ENCODE peak calls at places on chromosomes 7 and 10, in seven cellular contexts. One of them, this sample, is unnamed.

GRCh38 chr10:71795248-71795647 is 21.9 kb upstream of the VSIR start:
- DNase-seq in H1: peak; percentile 72
- DNase-seq in tibial nerve: no peak
- DNase-seq in HCT116: no peak
- DNase-seq in vagina: no peak
- DNase-seq in heart left ventricle: no peak
- DNase-seq in A549: no peak
- DNase-seq in this sample: no peak

GRCh38 chr10:86688398-86688921 is 20.1 kb downstream of the LDB3 start:
- DNase-seq in H1: peak; percentile 68
- DNase-seq in tibial nerve: peak; percentile 54
- DNase-seq in HCT116: peak; percentile 54
- DNase-seq in vagina: no peak
- DNase-seq in heart left ventricle: peak; percentile 52
- DNase-seq in A549: peak; percentile 63
- DNase-seq in this sample: peak; percentile 57

GRCh38 chr7:51111256-51111655 is 205.4 kb downstream of the COBL start:
- DNase-seq in H1: no peak
- DNase-seq in tibial nerve: no peak
- DNase-seq in HCT116: no peak
- DNase-seq in vagina: no peak
- DNase-seq in heart left ventricle: no peak
- DNase-seq in A549: no peak
- DNase-seq in this sample: no peak

GRCh38 chr7:138299046-138299445 is 161.0 kb upstream of the TRIM24 start:
- DNase-seq in H1: no peak
- DNase-seq in tibial nerve: no peak
- DNase-seq in HCT116: no peak
- DNase-seq in vagina: no peak
- DNase-seq in heart left ventricle: no peak
- DNase-seq in A549: no peak
- DNase-seq in this sample: no peak

GRCh38 chr10:22674215-22674930 is 40.0 kb downstream of the PIP4K2A start:
- DNase-seq in H1: no peak
- DNase-seq in tibial nerve: no peak
- DNase-seq in HCT116: no peak
- DNase-seq in vagina: no peak
- DNase-seq in heart left ventricle: no peak
- DNase-seq in A549: no peak
- DNase-seq in this sample: no peak

GRCh38 chr7:33853361-33854062 is 51.8 kb upstream of the BMPER start:
- DNase-seq in H1: no peak
- DNase-seq in tibial nerve: no peak
- DNase-seq in HCT116: no peak
- DNase-seq in vagina: no peak
- DNase-seq in heart left ventricle: no peak
- DNase-seq in A549: no peak
- DNase-seq in this sample: no peak

GRCh38 chr7:41943098-41943577 is 240.2 kb upstream of the INHBA start:
- DNase-seq in H1: peak; percentile 97
- DNase-seq in tibial nerve: peak; percentile 92
- DNase-seq in HCT116: peak; percentile 21
- DNase-seq in vagina: no peak
- DNase-seq in heart left ventricle: peak; percentile 78
- DNase-seq in A549: peak; percentile 50
- DNase-seq in this sample: peak; percentile 85

GRCh38 chr10:680146-680545 is 9.3 kb downstream of the DIP2C start:
- DNase-seq in H1: no peak
- DNase-seq in tibial nerve: no peak
- DNase-seq in HCT116: no peak
- DNase-seq in vagina: no peak
- DNase-seq in heart left ventricle: peak; percentile 49
- DNase-seq in A549: no peak
- DNase-seq in this sample: no peak

GRCh38 chr10:79056736-79057391 is 11.9 kb upstream of the ZMIZ1 start:
- DNase-seq in H1: no peak
- DNase-seq in tibial nerve: no peak
- DNase-seq in HCT116: no peak
- DNase-seq in vagina: no peak
- DNase-seq in heart left ventricle: no peak
- DNase-seq in A549: no peak
- DNase-seq in this sample: peak; percentile 7

GRCh38 chr7:50268223-50268622 is 36.3 kb upstream of the IKZF1 start:
- DNase-seq in H1: no peak
- DNase-seq in tibial nerve: no peak
- DNase-seq in HCT116: no peak
- DNase-seq in vagina: no peak
- DNase-seq in heart left ventricle: no peak
- DNase-seq in A549: no peak
- DNase-seq in this sample: no peak

GRCh38 chr10:93751832-93752231 is 5.9 kb upstream of the LGI1 start:
- DNase-seq in H1: no peak
- DNase-seq in tibial nerve: no peak
- DNase-seq in HCT116: peak; percentile 34
- DNase-seq in vagina: no peak
- DNase-seq in heart left ventricle: no peak
- DNase-seq in A549: peak; percentile 61
- DNase-seq in this sample: no peak

GRCh38 chr7:70751895-70752294 is 380.0 kb upstream of the GALNT17 start:
- DNase-seq in H1: peak; percentile 41
- DNase-seq in tibial nerve: no peak
- DNase-seq in HCT116: no peak
- DNase-seq in vagina: no peak
- DNase-seq in heart left ventricle: no peak
- DNase-seq in A549: no peak
- DNase-seq in this sample: no peak

GRCh38 chr10:13669182-13669860 is 82.6 kb downstream of the PRPF18 start:
- DNase-seq in H1: no peak
- DNase-seq in tibial nerve: no peak
- DNase-seq in HCT116: no peak
- DNase-seq in vagina: no peak
- DNase-seq in heart left ventricle: no peak
- DNase-seq in A549: no peak
- DNase-seq in this sample: no peak

GRCh38 chr7:128827971-128828711 is 2.1 kb upstream of the FLNC start:
- DNase-seq in H1: no peak
- DNase-seq in tibial nerve: no peak
- DNase-seq in HCT116: peak; percentile 34
- DNase-seq in vagina: no peak
- DNase-seq in heart left ventricle: peak; percentile 82
- DNase-seq in A549: no peak
- DNase-seq in this sample: peak; percentile 74

GRCh38 chr7:4067874-4068273 is 614.2 kb upstream of the FOXK1 start:
- DNase-seq in H1: peak; percentile 14
- DNase-seq in tibial nerve: no peak
- DNase-seq in HCT116: no peak
- DNase-seq in vagina: peak; percentile 64
- DNase-seq in heart left ventricle: no peak
- DNase-seq in A549: no peak
- DNase-seq in this sample: no peak
- H3K9me3 ChIP-seq in H1: no peaks in the 10 kb centered on the region
- H3K9me3 ChIP-seq in tibial nerve: no peaks in the 10 kb centered on the region
- H3K9me3 ChIP-seq in HCT116: no peaks in the 10 kb centered on the region
- H3K9me3 ChIP-seq in vagina: no peaks in the 10 kb centered on the region
- H3K9me3 ChIP-seq in heart left ventricle: no peaks in the 10 kb centered on the region
- H3K9me3 ChIP-seq in A549: no peaks in the 10 kb centered on the region
- H3K9me3 ChIP-seq in this sample: no peaks in the 10 kb centered on the region

GRCh38 chr7:140810830-140811556 is 113.7 kb downstream of the BRAF start:
- DNase-seq in H1: peak; percentile 73
- DNase-seq in tibial nerve: peak; percentile 88
- DNase-seq in HCT116: peak; percentile 53
- DNase-seq in vagina: no peak
- DNase-seq in heart left ventricle: peak; percentile 56
- DNase-seq in A549: peak; percentile 52
- DNase-seq in this sample: peak; percentile 63

GRCh38 chr7:140810385-140810784 is 113.9 kb downstream of the NDUFB2 start:
- DNase-seq in H1: no peak
- DNase-seq in tibial nerve: no peak
- DNase-seq in HCT116: no peak
- DNase-seq in vagina: no peak
- DNase-seq in heart left ventricle: no peak
- DNase-seq in A549: no peak
- DNase-seq in this sample: no peak
- TF ChIP-seq POLR2A in H1: no peak
- TF ChIP-seq POLR2A in tibial nerve: no peak
- TF ChIP-seq POLR2A in HCT116: no peak
- TF ChIP-seq POLR2A in vagina: no peak
- TF ChIP-seq POLR2A in heart left ventricle: no peak
- TF ChIP-seq POLR2A in A549: no peak
- TF ChIP-seq POLR2A in this sample: no peak

DNA sequence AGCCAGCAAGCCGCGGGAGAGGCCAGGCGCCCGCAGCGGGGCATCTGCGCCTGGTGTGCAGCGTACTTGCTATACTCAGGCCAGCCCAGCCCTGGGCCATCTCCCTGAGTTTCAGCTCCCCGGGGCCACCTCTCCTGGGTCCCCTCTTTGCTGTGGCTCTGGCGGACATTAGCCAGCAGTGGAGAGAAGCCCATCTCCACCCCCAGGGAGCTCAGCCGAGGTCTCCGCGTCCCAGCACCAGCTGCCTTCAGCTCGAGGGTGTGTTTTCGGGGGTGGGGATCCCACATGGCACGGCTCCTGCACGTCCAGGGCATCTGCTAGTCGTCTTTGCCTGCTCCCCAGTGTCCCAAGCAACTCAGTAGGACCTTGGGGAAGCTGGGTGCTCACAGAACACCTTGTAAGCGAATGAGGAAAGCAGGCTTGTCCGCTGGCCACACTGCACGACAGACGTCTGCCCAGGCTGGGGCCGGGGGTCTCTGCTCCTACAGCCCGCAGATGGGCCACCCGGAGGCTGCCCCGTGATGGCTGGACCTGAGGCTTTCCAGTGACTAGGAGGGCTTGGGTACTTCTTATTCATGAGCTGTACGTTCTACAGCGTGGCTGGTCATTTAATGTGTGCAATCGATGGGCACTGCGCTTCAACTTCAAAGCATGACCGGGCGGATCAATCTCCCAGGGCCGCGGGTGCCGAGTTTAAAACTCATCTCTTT is 455.6 kb downstream of the DNAJB6 start:
- DNase-seq in H1: no peak
- DNase-seq in tibial nerve: no peak
- DNase-seq in HCT116: no peak
- DNase-seq in vagina: no peak
- DNase-seq in heart left ventricle: no peak
- DNase-seq in A549: no peak
- DNase-seq in this sample: no peak
- H3K9me3 ChIP-seq in H1: no peaks in the 10 kb centered on the region
- H3K9me3 ChIP-seq in tibial nerve: no peaks in the 10 kb centered on the region
- H3K9me3 ChIP-seq in HCT116: no peaks in the 10 kb centered on the region
- H3K9me3 ChIP-seq in vagina: no peaks in the 10 kb centered on the region
- H3K9me3 ChIP-seq in heart left ventricle: no peaks in the 10 kb centered on the region
- H3K9me3 ChIP-seq in A549: no peaks in the 10 kb centered on the region
- H3K9me3 ChIP-seq in this sample: no peaks in the 10 kb centered on the region

GRCh38 chr7:149028346-149029109 is at the start of gene PDIA4:
- DNase-seq in H1: peak; percentile 99
- DNase-seq in tibial nerve: peak; percentile 96
- DNase-seq in HCT116: peak; percentile 98
- DNase-seq in vagina: peak; percentile 99
- DNase-seq in heart left ventricle: peak; percentile 99
- DNase-seq in A549: peak; percentile 99
- DNase-seq in this sample: peak; percentile 99
- TF ChIP-seq POLR2A in H1: peak; percentile 94
- TF ChIP-seq POLR2A in tibial nerve: peak; percentile 83
- TF ChIP-seq POLR2A in HCT116: peak; percentile 91
- TF ChIP-seq POLR2A in vagina: no peak
- TF ChIP-seq POLR2A in heart left ventricle: no peak
- TF ChIP-seq POLR2A in A549: peak; percentile 94
- TF ChIP-seq POLR2A in this sample: peak; percentile 71

GRCh38 chr10:130436633-130437032 is 300.4 kb downstream of the GLRX3 start:
- DNase-seq in H1: no peak
- DNase-seq in tibial nerve: no peak
- DNase-seq in HCT116: no peak
- DNase-seq in vagina: peak; percentile 18
- DNase-seq in heart left ventricle: no peak
- DNase-seq in A549: no peak
- DNase-seq in this sample: no peak

GRCh38 chr10:130432850-130433249 is 296.7 kb downstream of the GLRX3 start:
- DNase-seq in H1: peak; percentile 14
- DNase-seq in tibial nerve: no peak
- DNase-seq in HCT116: no peak
- DNase-seq in vagina: peak; percentile 62
- DNase-seq in heart left ventricle: no peak
- DNase-seq in A549: no peak
- DNase-seq in this sample: no peak

GRCh38 chr10:130435961-130436360 is 299.8 kb downstream of the GLRX3 start:
- DNase-seq in H1: no peak
- DNase-seq in tibial nerve: no peak
- DNase-seq in HCT116: no peak
- DNase-seq in vagina: no peak
- DNase-seq in heart left ventricle: no peak
- DNase-seq in A549: no peak
- DNase-seq in this sample: no peak

GRCh38 chr10:130432271-130432670 is 296.1 kb downstream of the GLRX3 start:
- DNase-seq in H1: peak; percentile 2
- DNase-seq in tibial nerve: no peak
- DNase-seq in HCT116: no peak
- DNase-seq in vagina: peak; percentile 58
- DNase-seq in heart left ventricle: no peak
- DNase-seq in A549: no peak
- DNase-seq in this sample: no peak

DNA sequence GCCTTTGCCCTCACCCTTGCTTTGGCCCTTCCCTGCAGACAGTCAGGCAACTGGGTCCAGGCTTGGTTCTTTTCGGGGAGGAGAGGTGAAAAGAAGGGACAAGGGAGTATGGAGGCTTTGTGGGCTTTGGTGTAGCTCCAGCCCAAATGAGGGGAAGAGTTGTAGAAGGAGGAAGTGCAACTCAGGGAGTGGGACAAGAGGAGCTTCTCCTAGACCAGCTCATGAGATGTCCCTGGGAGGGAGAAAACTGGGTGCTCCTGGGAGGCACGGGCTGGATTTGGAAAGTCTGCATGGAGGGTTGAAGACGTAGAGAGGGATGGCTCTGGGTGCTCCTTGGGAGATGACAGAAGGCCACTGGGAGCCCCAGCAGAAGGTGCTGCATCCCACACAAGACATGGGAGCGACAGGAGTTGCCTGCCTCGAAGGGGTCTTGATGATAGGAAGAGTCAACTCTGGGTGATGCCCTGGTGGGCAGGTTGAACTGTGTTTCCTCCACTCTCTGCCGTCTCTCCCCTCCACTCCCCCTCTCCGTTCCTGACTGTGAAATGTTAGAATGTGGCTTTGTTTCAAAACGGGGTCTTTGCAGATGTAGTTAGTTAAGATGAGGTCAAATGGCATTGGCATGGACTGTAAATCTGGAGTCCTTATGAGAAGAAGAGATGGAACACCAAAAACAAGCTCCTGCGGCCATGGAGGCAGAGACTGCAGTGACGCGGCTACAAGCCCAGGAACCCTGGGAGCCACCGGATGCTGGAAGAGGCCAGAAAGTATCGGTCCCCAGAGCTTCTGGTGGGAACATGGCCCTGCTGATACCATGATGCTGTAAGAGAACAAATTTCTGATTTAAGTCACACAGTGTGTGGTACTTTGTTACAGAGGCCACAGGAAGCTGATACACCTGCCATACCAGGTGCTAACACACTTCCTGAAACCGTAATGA is 298.5 kb downstream of the GLRX3 start:
- DNase-seq in H1: no peak
- DNase-seq in tibial nerve: no peak
- DNase-seq in HCT116: no peak
- DNase-seq in vagina: peak; percentile 77
- DNase-seq in heart left ventricle: no peak
- DNase-seq in A549: no peak
- DNase-seq in this sample: no peak
- H3K9me3 ChIP-seq in H1: no peaks in the 10 kb centered on the region
- H3K9me3 ChIP-seq in tibial nerve: no peaks in the 10 kb centered on the region
- H3K9me3 ChIP-seq in HCT116: no peaks in the 10 kb centered on the region
- H3K9me3 ChIP-seq in vagina: no peaks in the 10 kb centered on the region
- H3K9me3 ChIP-seq in heart left ventricle: no peaks in the 10 kb centered on the region
- H3K9me3 ChIP-seq in A549: no peaks in the 10 kb centered on the region
- H3K9me3 ChIP-seq in this sample: no peaks in the 10 kb centered on the region

This sample was measured in uterus.